ENCODE peak calls at places on chromosome 12, in seven cellular contexts. C is left ventricle myocardium inferior; O is endodermal cell; S is esophagus squamous epithelium; H is CD8-positive, alpha-beta T cell; P is upper lobe of right lung; I is fibroblast of lung. M is an unnamed sample. For H3K4me1, the result is how much of the 10 kb centered on the place peaks cover.

GRCh38 chr12:93025145-93026103 is 96.3 kb upstream of the EEA1 start:
- DNase-seq in C (no peak), S (no peak), O (no peak), I (peak), H (no peak), P (no peak), M (no peak)

GRCh38 chr12:18496156-18496555 is 234.8 kb downstream of the PIK3C2G start:
- DNase-seq in C (no peak), H (no peak), O (no peak), S (no peak), P (no peak), I (no peak), M (no peak)

GRCh38 chr12:112870267-112870980 is 36.3 kb upstream of the OAS1 start:
- DNase-seq in I (no peak), S (no peak), O (no peak), P (no peak), H (no peak), C (no peak), M (no peak)

GRCh38 chr12:82461851-82462250 is 103.5 kb downstream of the METTL25 start:
- DNase-seq in H (no peak), P (no peak), I (no peak), O (no peak), S (no peak), C (no peak), M (no peak)

GRCh38 chr12:93962336-93962735 is 186.0 kb upstream of the PLXNC1 start:
- DNase-seq in C (no peak), S (no peak), H (no peak), I (no peak), P (no peak), O (no peak), M (no peak)

GRCh38 chr12:20627001-20627588 is 68.0 kb upstream of the SLCO1C1 start:
- DNase-seq in I (no peak), O (no peak), S (no peak), H (no peak), P (no peak), C (no peak), M (no peak)

GRCh38 chr12:38850463-38850862 is 54.9 kb downstream of the CPNE8 start:
- DNase-seq in C (no peak), S (no peak), O (no peak), H (no peak), P (no peak), I (peak), M (no peak)

GRCh38 chr12:19443585-19443984 is 4.3 kb downstream of the AEBP2 start:
- DNase-seq in S (no peak), P (no peak), C (no peak), O (no peak), H (no peak), I (no peak), M (no peak)

GRCh38 chr12:94220804-94221203 is 72.4 kb downstream of the PLXNC1 start:
- DNase-seq in I (no peak), C (no peak), P (no peak), S (no peak), H (no peak), O (no peak), M (no peak)

GRCh38 chr12:46266382-46266791 is 2.5 kb downstream of the SLC38A1 start:
- DNase-seq in C (no peak), O (no peak), S (no peak), P (no peak), I (peak), H (peak), M (peak)

GRCh38 chr12:76135456-76135855 is 51.0 kb upstream of the NAP1L1 start:
- DNase-seq in S (no peak), C (no peak), P (no peak), I (peak), H (no peak), O (no peak), M (no peak)

GRCh38 chr12:26803552-26803951 is 29.4 kb downstream of the ITPR2 start:
- DNase-seq in S (no peak), O (no peak), P (no peak), I (peak), H (no peak), C (no peak), M (no peak)

GRCh38 chr12:123363385-123363742 is 1.3 kb downstream of the SBNO1 start:
- DNase-seq in I (no peak), C (no peak), S (no peak), P (no peak), O (no peak), H (no peak), M (no peak)

GRCh38 chr12:108102363-108102762 is 26.7 kb upstream of the WSCD2 start:
- DNase-seq in O (no peak), H (no peak), C (no peak), S (no peak), P (no peak), I (no peak), M (no peak)

GRCh38 chr12:17928708-17929366 is 161.2 kb downstream of the RERGL start:
- DNase-seq in C (no peak), H (no peak), I (peak), S (no peak), O (no peak), P (no peak), M (no peak)

GRCh38 chr12:91361864-91362263 is 179.2 kb upstream of the DCN start:
- DNase-seq in C (no peak), S (no peak), H (no peak), O (no peak), I (peak), P (no peak), M (no peak)

GRCh38 chr12:65818454-65819382 is 5.6 kb upstream of the HMGA2 start:
- DNase-seq in I (peak), H (no peak), O (peak), P (no peak), C (no peak), S (no peak), M (no peak)

GRCh38 chr12:117279606-117280005 is 81.8 kb downstream of the NOS1 start:
- DNase-seq in H (no peak), S (no peak), P (no peak), I (no peak), O (peak), C (no peak), M (no peak)

GRCh38 chr12:85782711-85783110 is 53.5 kb downstream of the RASSF9 start:
- DNase-seq in S (no peak), O (no peak), I (peak), P (no peak), C (no peak), H (no peak), M (no peak)

GRCh38 chr12:64571346-64571745 is 38.9 kb upstream of the RASSF3 start:
- DNase-seq in H (no peak), C (no peak), P (no peak), S (no peak), I (no peak), O (no peak), M (no peak)

DNA sequence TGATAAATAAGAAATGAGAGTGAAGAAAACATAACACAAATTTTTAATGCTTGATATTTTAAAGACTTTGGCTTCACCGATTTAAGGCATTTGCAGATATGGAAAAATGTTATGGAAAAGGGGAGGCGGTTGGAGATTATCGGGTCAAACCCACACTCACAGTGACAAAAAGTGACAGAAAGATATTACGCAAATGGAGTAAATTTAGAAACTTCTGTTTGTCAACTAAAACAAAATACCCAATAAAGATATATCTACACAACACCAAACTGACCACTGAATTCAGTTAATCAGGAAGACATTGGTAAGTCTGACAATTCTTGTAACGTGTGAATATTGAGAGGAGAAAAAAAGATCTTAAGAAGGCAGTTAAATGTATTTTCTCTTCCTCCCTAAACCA is 2.5 kb downstream of the PPP1R12A start:
- DNase-seq in H (no peak), P (no peak), O (no peak), I (no peak), C (no peak), S (no peak), M (no peak)
- H3K4me3 ChIP-seq in H (no peak), P (peak), O (peak), I (peak), C (peak), S (peak), M (peak)

GRCh38 chr12:56637621-56638020 is 7.5 kb upstream of the BAZ2A start:
- DNase-seq in H (no peak), C (no peak), P (no peak), O (no peak), S (no peak), I (no peak), M (no peak)
- H3K4me1 ChIP-seq in H (under half), C (half or more), P (under half), O (under half), S (under half), I (under half), M (under half)

GRCh38 chr12:51439330-51439729 is 14.7 kb downstream of the SLC4A8 start:
- DNase-seq in C (no peak), S (no peak), I (no peak), O (no peak), H (no peak), P (no peak), M (no peak)
- TF ChIP-seq CTCF in C (no peak), S (no peak), I (no peak), O (no peak), H (no peak), P (no peak), M (no peak)

DNA sequence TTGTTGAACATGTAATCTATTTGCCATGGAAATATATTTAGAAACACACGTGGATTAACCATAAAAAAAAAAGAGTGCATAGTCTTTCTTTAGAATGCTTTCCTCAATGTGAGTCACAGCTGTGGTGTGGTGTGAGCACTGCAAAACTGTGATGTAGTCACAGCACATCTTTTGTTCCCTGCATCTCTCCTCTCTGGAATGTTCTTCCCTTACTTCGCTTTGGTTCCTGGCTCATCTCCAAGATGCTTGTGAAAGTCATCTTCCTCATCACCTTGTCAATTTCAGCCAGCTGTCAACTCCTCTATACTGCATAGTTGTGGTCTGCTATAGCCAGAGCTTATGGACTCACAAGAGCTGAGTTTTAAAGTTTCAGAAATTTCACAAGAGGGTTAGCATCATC is 60.2 kb downstream of the STAB2 start:
- DNase-seq in H (no peak), P (no peak), C (no peak), I (peak), O (no peak), S (no peak), M (no peak)
- H3K4me3 ChIP-seq in H (no peak), P (no peak), C (no peak), I (no peak), O (no peak), S (no peak), M (no peak)

DNA sequence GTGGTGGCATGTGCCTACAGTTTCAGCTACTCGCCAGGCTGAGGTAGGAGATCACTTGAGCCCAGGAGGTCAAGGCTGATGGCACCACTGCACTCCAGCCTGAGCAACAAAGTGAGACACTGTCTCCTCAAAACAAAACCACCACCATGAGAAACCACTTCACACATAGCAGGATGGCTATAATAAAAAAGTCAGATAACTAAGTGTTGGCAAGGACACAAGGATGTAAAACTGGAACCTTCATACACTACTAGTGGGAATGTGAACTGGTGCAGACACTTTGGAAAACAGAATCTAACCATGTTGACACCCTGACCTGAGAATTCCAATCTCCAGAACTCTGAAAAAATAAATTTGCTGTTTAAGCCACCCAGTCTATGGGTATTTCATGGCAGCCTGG is 67.7 kb downstream of the ACADS start:
- DNase-seq in O (no peak), I (no peak), C (no peak), S (no peak), H (no peak), P (no peak), M (no peak)
- H3K4me1 ChIP-seq in O (under half), I (under half), C (under half), S (under half), H (under half), P (under half), M (under half)

GRCh38 chr12:53624956-53625355 is 1.2 kb downstream of the ATF7 start:
- DNase-seq in O (no peak), S (no peak), I (no peak), C (no peak), H (no peak), P (no peak), M (no peak)

GRCh38 chr12:53624453-53624852 is 1.7 kb downstream of the ATF7 start:
- DNase-seq in P (no peak), S (no peak), H (no peak), O (no peak), I (peak), C (no peak), M (no peak)

GRCh38 chr12:53626702-53627169 is 554 bp upstream of the ATF7 start:
- DNase-seq in I (no peak), H (no peak), C (no peak), O (no peak), S (no peak), P (no peak), M (no peak)

GRCh38 chr12:53625946-53626701 is at the start of gene ATF7:
- DNase-seq in C (peak), S (peak), H (peak), I (peak), O (peak), P (peak), M (peak)

DNA sequence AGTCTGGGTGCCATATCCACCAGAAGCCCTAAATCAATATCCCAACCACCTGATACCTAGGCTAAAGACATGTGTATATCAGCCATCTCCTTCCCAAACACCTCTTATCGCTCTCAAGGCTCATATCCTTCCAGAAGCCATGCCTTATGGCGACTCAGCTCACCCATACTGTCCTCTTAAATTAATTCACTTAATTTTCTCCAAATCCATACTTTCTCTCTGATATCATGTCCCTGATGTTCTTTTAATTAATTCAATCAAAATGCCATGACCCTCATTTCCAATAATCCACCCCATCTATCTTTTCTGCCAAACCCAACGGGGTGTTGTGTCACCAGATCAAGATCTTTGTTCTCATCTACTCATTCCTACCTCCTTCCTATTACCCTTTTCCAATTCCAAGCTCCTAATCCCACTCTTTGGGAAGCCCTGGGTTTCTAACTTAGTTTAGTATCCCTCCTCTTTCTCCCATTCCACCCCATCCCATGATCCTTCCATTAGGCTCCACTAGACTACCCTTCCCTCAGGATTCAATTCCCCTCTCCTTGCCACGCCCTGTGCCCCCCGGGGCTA is 723 bp downstream of the ATF7 start:
- DNase-seq in H (no peak), I (no peak), P (no peak), C (no peak), O (no peak), S (no peak), M (no peak)
- TF ChIP-seq CTCF in H (no peak), I (no peak), P (no peak), C (no peak), O (no peak), S (no peak), M (no peak)

DNA sequence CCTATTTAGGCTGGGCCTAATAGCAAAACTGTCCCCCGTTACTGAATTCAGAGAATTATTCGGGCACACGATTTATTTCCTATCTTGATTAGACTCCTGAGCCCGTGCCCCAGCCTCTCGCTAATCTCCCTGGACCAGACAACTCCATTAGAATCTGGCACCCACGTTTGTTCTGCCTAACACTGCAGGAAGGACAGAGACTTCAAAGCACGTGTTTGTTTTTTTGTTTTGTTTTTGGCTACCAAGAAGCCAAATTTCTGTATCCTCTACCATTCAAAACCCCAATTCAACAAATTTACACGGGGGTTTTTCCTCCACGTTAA is 4.8 kb downstream of the USP44 start:
- DNase-seq in S (no peak), P (no peak), O (peak), I (no peak), H (no peak), C (no peak), M (no peak)
- H3K4me3 ChIP-seq in S (no peak), P (no peak), O (peak), I (no peak), H (no peak), C (no peak), M (no peak)

GRCh38 chr12:122080149-122081107 is 1.9 kb downstream of the MLXIP start:
- DNase-seq in O (peak), P (peak), H (no peak), C (peak), S (no peak), I (peak), M (peak)
- H3K4me1 ChIP-seq in O (under half), P (under half), H (under half), C (half or more), S (under half), I (under half), M (under half)